ENCODE peak calls at places on chromosomes 1 and 21, in six cellular contexts. G is activated naive CD8-positive, alpha-beta T cell treated with anti-CD3 and anti-CD28 coated beads, Interleukin-2, amount 50 U/mL, for 24 hours; W is left ventricle myocardium superior; I is Panc1; M is PC-3; L is T-helper 17 cell. R is an unnamed sample.

GRCh38 chr1:9653195-9653782 is 1.8 kb downstream of the PIK3CD start:
- ATAC-seq in G (peak; percentile 6), W (peak; percentile 34), I (no peak), M (no peak), L (no peak), R (no peak)

GRCh38 chr1:33624991-33625870 is 152.8 kb downstream of the ZSCAN20 start:
- ATAC-seq in G (no peak), W (no peak), I (no peak), M (no peak), L (no peak), R (peak; percentile 13)

GRCh38 chr1:107862064-107862463 is 102.9 kb downstream of the VAV3 start:
- ATAC-seq in G (no peak), W (no peak), I (no peak), M (no peak), L (no peak), R (no peak)

GRCh38 chr21:43599728-43600127 is 59.6 kb downstream of the HSF2BP start:
- ATAC-seq in G (no peak), W (no peak), I (no peak), M (no peak), L (no peak), R (no peak)

GRCh38 chr1:181482521-181483083 is 715 bp upstream of the CACNA1E start:
- ATAC-seq in G (peak; percentile 41), W (peak; percentile 29), I (peak; percentile 75), M (no peak), L (peak; percentile 36), R (peak; percentile 37)

GRCh38 chr1:30763654-30764248 is 6.2 kb upstream of the LAPTM5 start:
- ATAC-seq in G (no peak), W (peak; percentile 24), I (no peak), M (peak; percentile 22), L (no peak), R (no peak)

GRCh38 chr1:199123615-199124014 is 484.8 kb downstream of the PTPRC start:
- ATAC-seq in G (peak; percentile 63), W (no peak), I (no peak), M (no peak), L (no peak), R (no peak)

GRCh38 chr21:44931137-44931500 is 8.7 kb upstream of the SLX9 start:
- ATAC-seq in G (no peak), W (peak; percentile 38), I (no peak), M (peak; percentile 10), L (no peak), R (peak; percentile 23)

GRCh38 chr1:50697440-50698421 is 262.3 kb downstream of the FAF1 start:
- ATAC-seq in G (no peak), W (no peak), I (no peak), M (no peak), L (no peak), R (no peak)

GRCh38 chr1:89719502-89720306 is 86.8 kb downstream of the LRRC8C start:
- ATAC-seq in G (peak; percentile 87), W (peak; percentile 39), I (no peak), M (peak; percentile 63), L (peak; percentile 81), R (peak; percentile 72)

GRCh38 chr1:186900539-186901237 is 71.9 kb downstream of the PLA2G4A start:
- ATAC-seq in G (no peak), W (peak; percentile 45), I (no peak), M (no peak), L (no peak), R (no peak)

GRCh38 chr1:195097316-195097715 is 1510.9 kb downstream of the KCNT2 start:
- ATAC-seq in G (no peak), W (no peak), I (no peak), M (peak; percentile 95), L (no peak), R (peak; percentile 94)

GRCh38 chr1:63674238-63674864 is 81.1 kb downstream of the PGM1 start:
- ATAC-seq in G (no peak), W (peak; percentile 93), I (peak; percentile 98), M (peak; percentile 98), L (no peak), R (peak; percentile 65)

GRCh38 chr1:23505851-23506250 is 21.9 kb upstream of the ASAP3 start:
- ATAC-seq in G (no peak), W (no peak), I (no peak), M (no peak), L (no peak), R (no peak)

GRCh38 chr1:205354259-205354904 is 2.3 kb downstream of the KLHDC8A start:
- ATAC-seq in G (no peak), W (peak; percentile 56), I (peak; percentile 82), M (peak; percentile 61), L (peak; percentile 79), R (peak; percentile 24)

GRCh38 chr21:32372755-32373154 is 20.1 kb downstream of the URB1 start:
- ATAC-seq in G (no peak), W (peak; percentile 58), I (no peak), M (peak; percentile 13), L (no peak), R (peak; percentile 47)

GRCh38 chr1:53111073-53111556 is 31.3 kb downstream of the SLC1A7 start:
- ATAC-seq in G (no peak), W (no peak), I (no peak), M (peak; percentile 25), L (no peak), R (peak; percentile 79)

GRCh38 chr1:174414205-174414604 is 33.6 kb upstream of the GPR52 start:
- ATAC-seq in G (no peak), W (no peak), I (no peak), M (no peak), L (no peak), R (no peak)

GRCh38 chr21:33403786-33404571 is 766 bp downstream of the IFNGR2 start:
- ATAC-seq in G (no peak), W (peak; percentile 53), I (peak; percentile 64), M (peak; percentile 55), L (peak; percentile 38), R (peak; percentile 26)

GRCh38 chr1:177854951-177855350 is 114.9 kb downstream of the SEC16B start:
- ATAC-seq in G (no peak), W (peak; percentile 95), I (no peak), M (no peak), L (no peak), R (no peak)